ENCODE peak calls at places on chromosomes 4 and X, in seven cellular contexts. I is T1000; R is NCI-H510A; E is activated CD8-positive, alpha-beta memory T cell treated with anti-CD3 and anti-CD28 coated beads for 48 hours; H is K562; F is activated T-cell treated with anti-CD3 and anti-CD28 coated beads, Interleukin-2, amount 50 U/mL, for 48 hours; T is posterior cingulate gyrus. W is an unnamed sample.

GRCh38 chr4:6227412-6228157 is 27.2 kb upstream of the JAKMIP1 start:
- DNase-seq in I (no peak), R (peak; percentile 57), E (no peak), H (no peak), F (no peak), T (no peak), W (no peak)

GRCh38 chr4:87839309-87839946 is 6.7 kb downstream of the MEPE start:
- DNase-seq in I (no peak), R (no peak), E (no peak), H (peak; percentile 32), F (no peak), T (peak; percentile 46), W (no peak)

GRCh38 chrX:10007604-10008003 is 40.4 kb downstream of the CLDN34 start:
- DNase-seq in I (no peak), R (no peak), E (no peak), H (no peak), F (no peak), T (no peak), W (no peak)

GRCh38 chr4:23477905-23478304 is 411.9 kb downstream of the PPARGC1A start:
- DNase-seq in I (no peak), R (no peak), E (no peak), H (no peak), F (no peak), T (no peak), W (no peak)

GRCh38 chr4:70559216-70559830 is 32.7 kb upstream of the AMBN start:
- DNase-seq in I (no peak), R (peak; percentile 16), E (no peak), H (peak; percentile 59), F (peak; percentile 44), T (peak; percentile 53), W (peak; percentile 55)

GRCh38 chr4:185518494-185518893 is 16.8 kb downstream of the PDLIM3 start:
- DNase-seq in I (no peak), R (no peak), E (no peak), H (no peak), F (no peak), T (no peak), W (no peak)

GRCh38 chrX:32524385-32524784 is 687.0 kb downstream of the DMD start:
- DNase-seq in I (no peak), R (no peak), E (no peak), H (no peak), F (no peak), T (no peak), W (no peak)

GRCh38 chrX:46185923-46186810 is 359.1 kb downstream of the ZNF674 start:
- DNase-seq in I (no peak), R (no peak), E (no peak), H (no peak), F (no peak), T (no peak), W (no peak)

GRCh38 chr4:7351014-7351413 is 83.7 kb downstream of the PSAPL1 start:
- DNase-seq in I (no peak), R (no peak), E (no peak), H (no peak), F (no peak), T (peak; percentile 72), W (no peak)

GRCh38 chr4:182826391-182826790 is 90.8 kb downstream of the DCTD start:
- DNase-seq in I (no peak), R (no peak), E (no peak), H (no peak), F (peak; percentile 26), T (no peak), W (peak; percentile 14)

GRCh38 chr4:23904639-23905061 is 14.8 kb upstream of the PPARGC1A start:
- DNase-seq in I (no peak), R (no peak), E (no peak), H (no peak), F (no peak), T (peak; percentile 18), W (no peak)

GRCh38 chr4:184080674-184081073 is 137.0 kb downstream of the ENPP6 start:
- DNase-seq in I (no peak), R (no peak), E (no peak), H (no peak), F (no peak), T (no peak), W (no peak)